ENCODE peak calls at places on chromosomes 12 and 14, in seven cellular contexts. U, P, Z, X, V, L and F are unnamed samples.

GRCh38 chr12:132560831-132561783 is 49.3 kb downstream of the LRCOL1 start:
- DNase-seq in L (peak), V (peak), X (peak), U (peak), P (peak), Z (peak), F (peak)

GRCh38 chr12:120092531-120093335 is 23.8 kb downstream of the RAB35 start:
- DNase-seq in Z (no peak), P (no peak), U (no peak), L (no peak), X (no peak), V (no peak), F (no peak)

GRCh38 chr12:102051431-102051965 is 10.3 kb downstream of the WASHC3 start:
- DNase-seq in V (no peak), Z (no peak), L (no peak), U (no peak), P (no peak), X (no peak), F (no peak)

GRCh38 chr14:39447155-39447554 is 14.9 kb upstream of the FBXO33 start:
- DNase-seq in L (no peak), V (no peak), U (no peak), X (no peak), P (no peak), Z (no peak), F (no peak)

GRCh38 chr12:39692258-39692853 is 72.8 kb upstream of the ABCD2 start:
- DNase-seq in P (no peak), Z (no peak), X (no peak), V (no peak), U (no peak), L (no peak), F (peak)

GRCh38 chr12:52739963-52740362 is 36.6 kb upstream of the KRT77 start:
- DNase-seq in L (no peak), Z (no peak), U (no peak), V (no peak), X (no peak), P (no peak), F (no peak)

GRCh38 chr14:44287858-44288257 is 219.2 kb downstream of the FSCB start:
- DNase-seq in U (no peak), Z (no peak), X (no peak), L (no peak), P (no peak), V (no peak), F (peak)

GRCh38 chr14:79318371-79318770 is 892.9 kb downstream of the DIO2 start:
- DNase-seq in L (no peak), Z (no peak), V (no peak), P (no peak), U (no peak), X (peak), F (peak)

GRCh38 chr12:93376436-93377251 is 1.1 kb upstream of the NUDT4 start:
- DNase-seq in L (no peak), V (no peak), P (no peak), X (no peak), Z (no peak), U (no peak), F (peak)

GRCh38 chr14:55131782-55132181 is 2.7 kb downstream of the LGALS3 start:
- DNase-seq in Z (no peak), V (no peak), X (no peak), P (no peak), L (no peak), U (no peak), F (peak)

GRCh38 chr12:67531519-67531918 is 117.0 kb upstream of the DYRK2 start:
- DNase-seq in L (no peak), X (no peak), V (no peak), U (no peak), Z (no peak), P (no peak), F (no peak)

GRCh38 chr14:47186491-47186890 is 488.9 kb downstream of the MDGA2 start:
- DNase-seq in P (peak), L (no peak), V (no peak), Z (no peak), U (no peak), X (peak), F (peak)

GRCh38 chr12:125983094-125983783 is 918.0 kb downstream of the AACS start:
- DNase-seq in Z (no peak), L (no peak), V (peak), X (no peak), P (peak), U (peak), F (no peak)

GRCh38 chr12:123078114-123078465 is 72.8 kb downstream of the PITPNM2 start:
- DNase-seq in Z (no peak), V (no peak), P (no peak), X (no peak), U (no peak), L (no peak), F (no peak)

GRCh38 chr14:23366163-23366921 is 1.4 kb upstream of the EFS start:
- DNase-seq in U (no peak), P (no peak), X (no peak), V (no peak), L (no peak), Z (no peak), F (peak)

GRCh38 chr12:2411586-2412304 is 359.0 kb downstream of the CACNA1C start:
- DNase-seq in U (no peak), X (no peak), Z (no peak), L (no peak), P (no peak), V (no peak), F (peak)

GRCh38 chr12:33488036-33488435 is 48.4 kb upstream of the SYT10 start:
- DNase-seq in X (peak), P (no peak), L (no peak), Z (no peak), U (no peak), V (no peak), F (no peak)

GRCh38 chr12:1533602-1534304 is 60.6 kb downstream of the FBXL14 start:
- DNase-seq in U (peak), P (no peak), Z (peak), X (no peak), L (no peak), V (no peak), F (no peak)

GRCh38 chr12:93230311-93230689 is 147.4 kb upstream of the NUDT4 start:
- DNase-seq in Z (no peak), X (no peak), V (no peak), L (no peak), P (no peak), U (no peak), F (peak)

GRCh38 chr14:100825691-100826331 is at the start of gene MEG3:
- DNase-seq in V (peak), X (peak), U (no peak), L (no peak), P (no peak), Z (no peak), F (no peak)

GRCh38 chr12:30989754-30990153 is 63.2 kb downstream of the TSPAN11 start:
- DNase-seq in L (no peak), U (peak), V (peak), Z (peak), P (no peak), X (no peak), F (no peak)